ENCODE peak calls at places on chromosomes 4 and X, in seven cellular contexts. P, J, I, A, V, D and K are unnamed samples.

GRCh38 chr4:98181815-98182214 is 38.5 kb upstream of the STPG2 start:
- DNase-seq in P (peak; percentile 39), J (peak; percentile 54), I (no peak), A (no peak), V (no peak), D (no peak), K (no peak)

GRCh38 chrX:118974088-118974907 is at the start of gene LONRF3:
- DNase-seq in P (no peak), J (peak; percentile 51), I (peak; percentile 67), A (peak; percentile 70), V (no peak), D (peak; percentile 76), K (no peak)

GRCh38 chr4:173333658-173334084 is 487 bp downstream of the HMGB2 start:
- DNase-seq in P (peak; percentile 58), J (peak; percentile 40), I (peak; percentile 54), A (no peak), V (no peak), D (peak; percentile 71), K (no peak)

GRCh38 chr4:139795915-139796314 is 130.3 kb downstream of the MGST2 start:
- DNase-seq in P (no peak), J (peak; percentile 27), I (no peak), A (no peak), V (no peak), D (no peak), K (no peak)

GRCh38 chrX:132171478-132171877 is 43.7 kb upstream of the FRMD7 start:
- DNase-seq in P (no peak), J (peak; percentile 7), I (no peak), A (no peak), V (no peak), D (no peak), K (no peak)

GRCh38 chrX:57821703-57822375 is 88.4 kb downstream of the ZXDA start:
- DNase-seq in P (peak; percentile 74), J (peak; percentile 71), I (peak; percentile 40), A (no peak), V (peak; percentile 29), D (no peak), K (peak; percentile 16)

GRCh38 chr4:1758306-1759121 is 34.6 kb upstream of the FGFR3 start:
- DNase-seq in P (no peak), J (no peak), I (no peak), A (no peak), V (no peak), D (no peak), K (no peak)

GRCh38 chr4:31124008-31124645 is 404.0 kb downstream of the PCDH7 start:
- DNase-seq in P (no peak), J (no peak), I (no peak), A (no peak), V (no peak), D (no peak), K (no peak)

GRCh38 chr4:153668647-153669046 is 15.4 kb upstream of the TLR2 start:
- DNase-seq in P (no peak), J (no peak), I (no peak), A (no peak), V (no peak), D (no peak), K (peak; percentile 41)

GRCh38 chr4:140884431-140885058 is 128.4 kb upstream of the TBC1D9 start:
- DNase-seq in P (peak; percentile 94), J (peak; percentile 88), I (peak; percentile 16), A (peak; percentile 48), V (peak; percentile 55), D (no peak), K (peak; percentile 73)

GRCh38 chrX:22015144-22015750 is 16.9 kb upstream of the PHEX start:
- DNase-seq in P (no peak), J (no peak), I (no peak), A (no peak), V (no peak), D (no peak), K (no peak)

GRCh38 chrX:154409222-154409871 is at the start of gene DNASE1L1:
- DNase-seq in P (peak; percentile 86), J (peak; percentile 82), I (peak; percentile 52), A (peak; percentile 84), V (peak; percentile 32), D (peak; percentile 79), K (no peak)

GRCh38 chr4:150976478-150977118 is 38.5 kb downstream of the LRBA start:
- DNase-seq in P (peak; percentile 81), J (no peak), I (no peak), A (no peak), V (no peak), D (no peak), K (no peak)

GRCh38 chr4:107890779-107891178 is 40.6 kb upstream of the CYP2U1 start:
- DNase-seq in P (peak; percentile 85), J (no peak), I (no peak), A (no peak), V (no peak), D (no peak), K (no peak)

GRCh38 chr4:125750399-125750798 is 435.6 kb downstream of the FAT4 start:
- DNase-seq in P (no peak), J (no peak), I (no peak), A (no peak), V (no peak), D (no peak), K (no peak)

GRCh38 chrX:14083783-14084182 is 54.1 kb upstream of the GEMIN8 start:
- DNase-seq in P (no peak), J (no peak), I (no peak), A (no peak), V (no peak), D (no peak), K (no peak)
- H3K4me3 ChIP-seq in P (no peak overlapping the region), J (no peak overlapping the region), I (no peak overlapping the region), A (no peak overlapping the region), V (no peak overlapping the region), D (no peak overlapping the region), K (no peak overlapping the region)

GRCh38 chrX:137032378-137032694 is 1.5 kb downstream of the GPR101 start:
- DNase-seq in P (no peak), J (no peak), I (no peak), A (no peak), V (no peak), D (no peak), K (no peak)

GRCh38 chrX:137032841-137033773 is 688 bp downstream of the GPR101 start:
- DNase-seq in P (peak; percentile 12), J (no peak), I (no peak), A (no peak), V (no peak), D (no peak), K (no peak)

GRCh38 chrX:137033774-137034507 is at the start of gene GPR101:
- DNase-seq in P (peak; percentile 38), J (no peak), I (no peak), A (no peak), V (no peak), D (no peak), K (no peak)

GRCh38 chrX:137031039-137031438 is 2.8 kb downstream of the GPR101 start:
- DNase-seq in P (no peak), J (no peak), I (no peak), A (no peak), V (no peak), D (no peak), K (no peak)

DNA sequence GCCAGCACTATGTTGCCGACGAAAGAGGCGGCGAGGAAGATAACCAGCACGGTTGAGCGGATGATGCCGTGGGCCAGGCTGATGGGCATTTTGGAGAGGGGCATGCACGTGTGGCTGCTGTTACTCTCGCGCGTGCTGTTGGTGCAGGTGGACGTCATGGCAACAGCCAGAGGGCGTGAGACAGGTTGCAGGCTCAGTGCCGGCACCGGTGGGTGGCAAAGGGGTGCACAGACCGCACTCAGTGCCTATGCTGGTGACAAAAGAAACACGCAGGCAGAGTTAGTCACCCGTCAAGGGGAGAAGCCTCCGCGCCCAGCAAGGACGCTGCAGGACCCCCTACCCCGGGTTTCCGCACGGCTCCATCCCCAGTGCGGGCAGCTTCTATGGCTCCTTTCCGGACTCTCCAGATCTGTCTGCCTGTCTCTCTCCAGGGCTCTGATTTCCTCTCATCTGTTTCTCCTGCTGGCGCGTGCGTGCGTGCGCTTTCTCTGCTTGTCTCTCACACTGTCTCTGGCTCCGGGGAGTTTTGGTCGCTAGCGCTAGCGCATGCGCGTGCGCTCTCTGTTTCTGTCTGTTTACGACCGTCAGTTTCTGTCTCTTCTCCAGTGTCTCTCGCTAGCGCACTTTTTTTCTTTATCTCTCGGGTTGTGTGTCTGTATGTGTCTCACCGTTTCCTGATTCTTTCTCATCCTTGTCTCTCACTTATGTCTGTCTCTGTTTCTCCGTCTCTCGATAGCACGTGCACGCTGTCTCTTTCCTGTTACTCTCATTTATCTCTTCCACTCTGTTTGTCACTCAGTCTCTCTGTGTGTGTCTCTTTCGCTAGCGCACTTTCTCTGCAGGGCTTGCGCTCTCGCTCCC is 2.0 kb downstream of the GPR101 start:
- DNase-seq in P (peak; percentile 68), J (peak; percentile 52), I (no peak), A (no peak), V (no peak), D (no peak), K (peak; percentile 10)
- H3K4me3 ChIP-seq in P (peak overlapping the region; percentile 58), J (peak overlapping the region; percentile 39), I (no peak overlapping the region), A (no peak overlapping the region), V (peak overlapping the region; percentile 21), D (no peak overlapping the region), K (peak overlapping the region; percentile 28)

DNA sequence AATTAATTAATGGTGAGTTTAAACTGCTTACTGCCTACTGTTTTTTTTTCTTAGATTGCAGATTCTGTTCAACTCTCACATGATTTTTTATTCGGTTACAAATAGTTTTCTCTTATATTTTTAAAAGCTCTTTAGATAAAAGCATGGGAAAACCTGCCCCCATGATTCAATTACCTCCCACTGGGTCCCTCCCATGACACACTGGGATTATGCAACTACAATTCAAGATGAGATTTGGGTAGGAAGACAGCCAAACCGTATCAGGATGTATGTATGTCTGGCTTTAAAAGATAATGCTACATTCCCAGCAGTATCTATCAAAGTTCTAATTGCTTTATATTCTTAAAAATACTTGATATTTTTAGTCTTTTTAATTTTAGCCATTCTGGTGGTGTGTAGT is 131.5 kb downstream of the JADE1 start:
- DNase-seq in P (no peak), J (peak; percentile 47), I (no peak), A (no peak), V (no peak), D (no peak), K (no peak)
- H3K4me3 ChIP-seq in P (no peak overlapping the region), J (no peak overlapping the region), I (no peak overlapping the region), A (no peak overlapping the region), V (no peak overlapping the region), D (no peak overlapping the region), K (no peak overlapping the region)

GRCh38 chrX:94424456-94424855 is 750.5 kb downstream of the FAM133A start:
- DNase-seq in P (no peak), J (no peak), I (no peak), A (no peak), V (no peak), D (no peak), K (no peak)
- H3K4me3 ChIP-seq in P (no peak overlapping the region), J (no peak overlapping the region), I (no peak overlapping the region), A (no peak overlapping the region), V (no peak overlapping the region), D (no peak overlapping the region), K (no peak overlapping the region)